ENCODE peak calls at places on chromosome 11, in nine cellular contexts. One of them, this sample, is unnamed.

GRCh38 chr11:36229091-36229490 is 60.1 kb downstream of the COMMD9 start:
- DNase-seq in GF-D8: no peak
- DNase-seq in NCI-H1048: no peak
- DNase-seq in posterior cingulate gyrus: no peak
- DNase-seq in AG04449: no peak
- DNase-seq in endothelial cell: no peak
- DNase-seq in epithelial cell of esophagus: no peak
- DNase-seq in stomach: no peak
- DNase-seq in aorta: no peak
- DNase-seq in this sample: no peak

GRCh38 chr11:128052912-128053641 is 534.3 kb downstream of the ETS1 start:
- DNase-seq in endothelial cell: no peak
- DNase-seq in GF-D8: peak
- DNase-seq in posterior cingulate gyrus: no peak
- DNase-seq in stomach: no peak
- DNase-seq in NCI-H1048: no peak
- DNase-seq in aorta: no peak
- DNase-seq in epithelial cell of esophagus: peak
- DNase-seq in AG04449: peak
- DNase-seq in this sample: no peak

GRCh38 chr11:86035920-86036319 is 33.0 kb downstream of the PICALM start:
- DNase-seq in epithelial cell of esophagus: no peak
- DNase-seq in aorta: no peak
- DNase-seq in posterior cingulate gyrus: no peak
- DNase-seq in AG04449: no peak
- DNase-seq in GF-D8: no peak
- DNase-seq in NCI-H1048: no peak
- DNase-seq in endothelial cell: no peak
- DNase-seq in stomach: no peak
- DNase-seq in this sample: no peak

GRCh38 chr11:12832828-12833227 is 158.6 kb downstream of the TEAD1 start:
- DNase-seq in posterior cingulate gyrus: no peak
- DNase-seq in GF-D8: no peak
- DNase-seq in stomach: no peak
- DNase-seq in endothelial cell: no peak
- DNase-seq in aorta: no peak
- DNase-seq in NCI-H1048: no peak
- DNase-seq in epithelial cell of esophagus: no peak
- DNase-seq in AG04449: no peak
- DNase-seq in this sample: no peak

GRCh38 chr11:93564895-93565294 is 21.7 kb upstream of the SMCO4 start:
- DNase-seq in aorta: no peak
- DNase-seq in endothelial cell: no peak
- DNase-seq in NCI-H1048: no peak
- DNase-seq in epithelial cell of esophagus: no peak
- DNase-seq in AG04449: no peak
- DNase-seq in GF-D8: no peak
- DNase-seq in stomach: no peak
- DNase-seq in posterior cingulate gyrus: no peak
- DNase-seq in this sample: no peak

GRCh38 chr11:65438257-65439151 is 15.9 kb downstream of the NEAT1 start:
- DNase-seq in AG04449: no peak
- DNase-seq in posterior cingulate gyrus: no peak
- DNase-seq in stomach: no peak
- DNase-seq in endothelial cell: no peak
- DNase-seq in GF-D8: no peak
- DNase-seq in epithelial cell of esophagus: no peak
- DNase-seq in aorta: no peak
- DNase-seq in NCI-H1048: no peak
- DNase-seq in this sample: no peak

GRCh38 chr11:2534131-2534956 is 89.5 kb downstream of the KCNQ1 start:
- DNase-seq in stomach: no peak
- DNase-seq in endothelial cell: no peak
- DNase-seq in NCI-H1048: no peak
- DNase-seq in AG04449: no peak
- DNase-seq in aorta: peak
- DNase-seq in epithelial cell of esophagus: peak
- DNase-seq in posterior cingulate gyrus: no peak
- DNase-seq in GF-D8: no peak
- DNase-seq in this sample: peak

GRCh38 chr11:2759228-2760195 is 59.7 kb upstream of the KCNQ1OT1 start:
- DNase-seq in stomach: peak
- DNase-seq in epithelial cell of esophagus: no peak
- DNase-seq in NCI-H1048: no peak
- DNase-seq in GF-D8: no peak
- DNase-seq in AG04449: no peak
- DNase-seq in endothelial cell: no peak
- DNase-seq in aorta: peak
- DNase-seq in posterior cingulate gyrus: peak
- DNase-seq in this sample: peak

GRCh38 chr11:70549796-70550195 is 151.5 kb downstream of the CTTN start:
- DNase-seq in aorta: no peak
- DNase-seq in AG04449: no peak
- DNase-seq in endothelial cell: no peak
- DNase-seq in GF-D8: no peak
- DNase-seq in posterior cingulate gyrus: no peak
- DNase-seq in stomach: no peak
- DNase-seq in NCI-H1048: no peak
- DNase-seq in epithelial cell of esophagus: no peak
- DNase-seq in this sample: no peak

GRCh38 chr11:120815260-120816100 is 208.4 kb upstream of the TBCEL start:
- DNase-seq in GF-D8: peak
- DNase-seq in epithelial cell of esophagus: no peak
- DNase-seq in stomach: no peak
- DNase-seq in posterior cingulate gyrus: no peak
- DNase-seq in NCI-H1048: no peak
- DNase-seq in aorta: no peak
- DNase-seq in endothelial cell: no peak
- DNase-seq in AG04449: no peak
- DNase-seq in this sample: no peak

GRCh38 chr11:32659672-32660071 is 76.0 kb downstream of the EIF3M start:
- DNase-seq in aorta: no peak
- DNase-seq in NCI-H1048: no peak
- DNase-seq in stomach: no peak
- DNase-seq in endothelial cell: no peak
- DNase-seq in GF-D8: no peak
- DNase-seq in posterior cingulate gyrus: no peak
- DNase-seq in AG04449: no peak
- DNase-seq in epithelial cell of esophagus: peak
- DNase-seq in this sample: no peak

GRCh38 chr11:130671801-130672700 is 223.6 kb downstream of the ADAMTS15 start:
- DNase-seq in AG04449: peak
- DNase-seq in aorta: peak
- DNase-seq in NCI-H1048: no peak
- DNase-seq in epithelial cell of esophagus: peak
- DNase-seq in GF-D8: no peak
- DNase-seq in posterior cingulate gyrus: no peak
- DNase-seq in endothelial cell: no peak
- DNase-seq in stomach: peak
- DNase-seq in this sample: peak

GRCh38 chr11:35111171-35112055 is 27.6 kb upstream of the CD44 start:
- DNase-seq in endothelial cell: no peak
- DNase-seq in GF-D8: no peak
- DNase-seq in epithelial cell of esophagus: peak
- DNase-seq in posterior cingulate gyrus: no peak
- DNase-seq in AG04449: no peak
- DNase-seq in NCI-H1048: no peak
- DNase-seq in stomach: no peak
- DNase-seq in aorta: no peak
- DNase-seq in this sample: peak

GRCh38 chr11:120471131-120471530 is 40.4 kb upstream of the GRIK4 start:
- DNase-seq in epithelial cell of esophagus: peak
- DNase-seq in NCI-H1048: no peak
- DNase-seq in endothelial cell: no peak
- DNase-seq in GF-D8: no peak
- DNase-seq in AG04449: peak
- DNase-seq in aorta: no peak
- DNase-seq in stomach: no peak
- DNase-seq in posterior cingulate gyrus: no peak
- DNase-seq in this sample: no peak

GRCh38 chr11:13207665-13208594 is 69.7 kb upstream of the BMAL1 start:
- DNase-seq in AG04449: peak
- DNase-seq in epithelial cell of esophagus: peak
- DNase-seq in NCI-H1048: no peak
- DNase-seq in aorta: no peak
- DNase-seq in posterior cingulate gyrus: no peak
- DNase-seq in endothelial cell: no peak
- DNase-seq in GF-D8: no peak
- DNase-seq in stomach: no peak
- DNase-seq in this sample: peak

GRCh38 chr11:27783701-27784355 is 83.6 kb upstream of the BDNF start:
- DNase-seq in posterior cingulate gyrus: no peak
- DNase-seq in epithelial cell of esophagus: no peak
- DNase-seq in NCI-H1048: no peak
- DNase-seq in endothelial cell: no peak
- DNase-seq in stomach: no peak
- DNase-seq in aorta: no peak
- DNase-seq in GF-D8: no peak
- DNase-seq in AG04449: no peak
- DNase-seq in this sample: no peak

GRCh38 chr11:127056338-127056971 is 55.9 kb upstream of the KIRREL3 start:
- DNase-seq in endothelial cell: no peak
- DNase-seq in stomach: no peak
- DNase-seq in NCI-H1048: no peak
- DNase-seq in GF-D8: no peak
- DNase-seq in epithelial cell of esophagus: no peak
- DNase-seq in aorta: no peak
- DNase-seq in posterior cingulate gyrus: no peak
- DNase-seq in AG04449: no peak
- DNase-seq in this sample: no peak

GRCh38 chr11:33065445-33066178 is 26.2 kb downstream of the TCP11L1 start:
- DNase-seq in AG04449: no peak
- DNase-seq in GF-D8: no peak
- DNase-seq in NCI-H1048: no peak
- DNase-seq in aorta: peak
- DNase-seq in epithelial cell of esophagus: peak
- DNase-seq in posterior cingulate gyrus: peak
- DNase-seq in endothelial cell: peak
- DNase-seq in stomach: peak
- DNase-seq in this sample: peak

GRCh38 chr11:61162092-61162935 is 1.1 kb upstream of the VPS37C start:
- DNase-seq in GF-D8: peak
- DNase-seq in NCI-H1048: no peak
- DNase-seq in stomach: peak
- DNase-seq in endothelial cell: no peak
- DNase-seq in posterior cingulate gyrus: no peak
- DNase-seq in aorta: no peak
- DNase-seq in AG04449: no peak
- DNase-seq in epithelial cell of esophagus: peak
- DNase-seq in this sample: no peak

GRCh38 chr11:19220903-19221682 is 19.3 kb upstream of the CSRP3 start:
- DNase-seq in epithelial cell of esophagus: no peak
- DNase-seq in NCI-H1048: no peak
- DNase-seq in aorta: no peak
- DNase-seq in AG04449: no peak
- DNase-seq in posterior cingulate gyrus: no peak
- DNase-seq in stomach: peak
- DNase-seq in GF-D8: no peak
- DNase-seq in endothelial cell: no peak
- DNase-seq in this sample: no peak